ENCODE peak calls at places on chromosome 1, in ten cellular contexts. L is BE2C, W is cardiac muscle cell, M is OCI-LY7, O is kidney, I is IMR-90, Z is heart right ventricle, H is breast epithelium, T is cardiac fibroblast, N is brain microvascular endothelial cell. P is an unnamed sample.

GRCh38 chr1:60273185-60273584 is 199.6 kb upstream of the C1orf87 start:
- DNase-seq in L (no peak), W (no peak), M (no peak), O (no peak), I (no peak), Z (no peak), H (no peak), T (no peak), N (no peak), P (no peak)

GRCh38 chr1:9040659-9041030 is 14.4 kb upstream of the SLC2A7 start:
- DNase-seq in L (no peak), W (no peak), M (no peak), O (peak; percentile 23), I (no peak), Z (no peak), H (no peak), T (no peak), N (no peak), P (no peak)

GRCh38 chr1:214429951-214430742 is 121.3 kb downstream of the PTPN14 start:
- DNase-seq in L (no peak), W (peak; percentile 63), M (no peak), O (no peak), I (peak; percentile 61), Z (no peak), H (no peak), T (no peak), N (no peak), P (no peak)

GRCh38 chr1:161791889-161792655 is 26.0 kb downstream of the ATF6 start:
- DNase-seq in L (no peak), W (peak; percentile 37), M (no peak), O (no peak), I (peak; percentile 35), Z (no peak), H (no peak), T (peak; percentile 13), N (peak; percentile 35), P (no peak)

GRCh38 chr1:160702100-160702499 is 9.5 kb downstream of the CD48 start:
- DNase-seq in L (no peak), W (no peak), M (no peak), O (no peak), I (no peak), Z (no peak), H (no peak), T (no peak), N (no peak), P (no peak)

GRCh38 chr1:208944981-208945451 is 638.5 kb upstream of the CAMK1G start:
- DNase-seq in L (no peak), W (no peak), M (no peak), O (no peak), I (no peak), Z (no peak), H (no peak), T (peak; percentile 52), N (no peak), P (no peak)

GRCh38 chr1:47731730-47732129 is 265.5 kb downstream of the TRABD2B start:
- DNase-seq in L (no peak), W (no peak), M (no peak), O (no peak), I (no peak), Z (no peak), H (no peak), T (no peak), N (no peak), P (no peak)

GRCh38 chr1:7526196-7526866 is 244.8 kb upstream of the VAMP3 start:
- DNase-seq in L (no peak), W (no peak), M (no peak), O (peak; percentile 69), I (no peak), Z (no peak), H (no peak), T (no peak), N (no peak), P (no peak)

GRCh38 chr1:168121314-168122029 is 15.3 kb downstream of the GPR161 start:
- DNase-seq in L (no peak), W (peak; percentile 98), M (no peak), O (peak; percentile 85), I (peak; percentile 88), Z (peak; percentile 86), H (no peak), T (peak; percentile 97), N (peak; percentile 76), P (peak; percentile 30)

DNA sequence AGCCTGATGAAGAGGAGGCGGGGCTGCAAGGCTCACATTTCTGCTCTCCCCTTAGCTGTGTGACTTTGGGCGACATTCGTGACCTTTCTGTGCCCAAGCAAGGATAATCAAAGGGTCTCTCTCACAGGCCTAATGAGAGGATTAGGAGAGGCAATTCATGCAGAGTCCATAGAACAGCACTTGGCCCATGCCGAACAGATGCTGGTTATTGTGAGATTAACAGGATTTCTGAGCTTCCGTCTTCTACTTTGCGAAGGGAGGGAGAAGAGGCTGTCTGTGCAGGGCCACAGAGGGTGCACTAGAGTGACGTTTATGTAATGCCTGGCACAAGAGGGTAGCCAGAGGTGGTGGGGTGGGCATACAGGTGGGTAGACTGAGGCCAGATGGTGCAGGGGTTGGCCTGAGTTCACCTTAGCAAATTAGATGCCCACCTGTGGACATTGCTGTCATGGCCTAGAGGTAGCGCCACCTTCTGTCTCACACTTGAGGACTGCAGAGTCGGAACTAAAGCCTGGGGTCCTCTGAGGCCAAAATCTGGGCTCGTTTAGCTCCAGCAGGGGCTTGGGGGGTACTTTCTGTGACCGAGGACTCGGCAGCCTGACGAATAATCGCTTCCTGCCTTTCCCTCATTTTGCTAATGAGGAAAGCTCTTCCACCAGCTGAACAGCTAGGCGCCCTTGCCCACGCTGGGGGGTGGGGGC is 18.6 kb downstream of the ACTL8 start:
- DNase-seq in L (no peak), W (no peak), M (no peak), O (peak; percentile 47), I (no peak), Z (no peak), H (no peak), T (no peak), N (no peak), P (no peak)
- TF ChIP-seq CTCF in L (no peak), W (no peak), M (peak; percentile 11), O (no peak), I (no peak), Z (no peak), H (no peak), T (no peak), N (no peak), P (no peak)

GRCh38 chr1:925532-926421 is 2.1 kb downstream of the SAMD11 start:
- DNase-seq in L (peak; percentile 77), W (peak; percentile 57), M (no peak), O (peak; percentile 91), I (peak; percentile 28), Z (peak; percentile 51), H (no peak), T (no peak), N (no peak), P (no peak)

GRCh38 chr1:924619-925323 is 1.0 kb downstream of the SAMD11 start:
- DNase-seq in L (peak; percentile 75), W (peak; percentile 51), M (no peak), O (no peak), I (peak; percentile 36), Z (peak; percentile 48), H (no peak), T (no peak), N (no peak), P (no peak)

GRCh38 chr1:923131-923990 is at the start of gene SAMD11:
- DNase-seq in L (peak; percentile 87), W (peak; percentile 91), M (peak; percentile 83), O (peak; percentile 93), I (peak; percentile 76), Z (peak; percentile 86), H (peak; percentile 75), T (peak; percentile 89), N (peak; percentile 74), P (no peak)

GRCh38 chr1:921011-921837 is 2.5 kb upstream of the SAMD11 start:
- DNase-seq in L (peak; percentile 90), W (peak; percentile 79), M (peak; percentile 81), O (peak; percentile 88), I (peak; percentile 71), Z (peak; percentile 69), H (no peak), T (peak; percentile 78), N (peak; percentile 43), P (no peak)

GRCh38 chr1:923991-924618 is 382 bp downstream of the SAMD11 start:
- DNase-seq in L (no peak), W (no peak), M (no peak), O (no peak), I (no peak), Z (no peak), H (no peak), T (no peak), N (no peak), P (no peak)
- H3K4me3 ChIP-seq in L (peak overlapping the region; percentile 57), W (peak overlapping the region; percentile 89), M (peak overlapping the region; percentile 59), O (no peak overlapping the region), I (peak overlapping the region; percentile 59), Z (peak overlapping the region; percentile 55), H (peak overlapping the region; percentile 33), T (peak overlapping the region; percentile 15), N (peak overlapping the region; percentile 24), P (peak overlapping the region; percentile 61)

DNA sequence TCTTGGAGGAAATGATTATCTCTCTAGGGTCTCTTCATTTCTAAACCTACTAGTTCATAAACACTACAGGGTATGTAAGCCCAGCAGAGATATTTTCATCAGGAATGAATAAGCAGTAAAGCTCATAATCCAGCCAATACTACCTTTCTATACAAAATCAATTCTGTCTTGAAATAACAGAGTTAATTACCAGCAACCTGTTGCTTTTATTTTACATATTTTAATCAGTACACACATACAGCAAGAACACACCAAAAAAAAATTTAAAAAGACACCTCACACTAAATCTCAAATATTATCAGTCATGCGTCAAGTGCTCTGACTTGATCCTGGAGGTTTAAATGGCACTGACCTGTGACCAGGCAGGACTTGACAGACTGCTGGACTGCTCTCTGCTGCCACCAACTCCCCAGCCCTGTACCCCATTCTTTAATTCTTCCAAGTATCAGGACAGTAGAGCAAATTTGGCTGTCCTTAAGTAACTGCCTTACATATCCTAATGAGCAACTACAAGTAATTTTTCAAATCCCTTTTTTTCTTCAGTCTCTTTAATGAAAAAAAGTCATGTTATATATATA is 98.5 kb downstream of the CDC42BPA start:
- DNase-seq in L (no peak), W (no peak), M (no peak), O (no peak), I (no peak), Z (no peak), H (no peak), T (no peak), N (no peak), P (no peak)
- TF ChIP-seq CTCF in L (no peak), W (no peak), M (no peak), O (no peak), I (no peak), Z (no peak), H (no peak), T (no peak), N (no peak), P (no peak)

DNA sequence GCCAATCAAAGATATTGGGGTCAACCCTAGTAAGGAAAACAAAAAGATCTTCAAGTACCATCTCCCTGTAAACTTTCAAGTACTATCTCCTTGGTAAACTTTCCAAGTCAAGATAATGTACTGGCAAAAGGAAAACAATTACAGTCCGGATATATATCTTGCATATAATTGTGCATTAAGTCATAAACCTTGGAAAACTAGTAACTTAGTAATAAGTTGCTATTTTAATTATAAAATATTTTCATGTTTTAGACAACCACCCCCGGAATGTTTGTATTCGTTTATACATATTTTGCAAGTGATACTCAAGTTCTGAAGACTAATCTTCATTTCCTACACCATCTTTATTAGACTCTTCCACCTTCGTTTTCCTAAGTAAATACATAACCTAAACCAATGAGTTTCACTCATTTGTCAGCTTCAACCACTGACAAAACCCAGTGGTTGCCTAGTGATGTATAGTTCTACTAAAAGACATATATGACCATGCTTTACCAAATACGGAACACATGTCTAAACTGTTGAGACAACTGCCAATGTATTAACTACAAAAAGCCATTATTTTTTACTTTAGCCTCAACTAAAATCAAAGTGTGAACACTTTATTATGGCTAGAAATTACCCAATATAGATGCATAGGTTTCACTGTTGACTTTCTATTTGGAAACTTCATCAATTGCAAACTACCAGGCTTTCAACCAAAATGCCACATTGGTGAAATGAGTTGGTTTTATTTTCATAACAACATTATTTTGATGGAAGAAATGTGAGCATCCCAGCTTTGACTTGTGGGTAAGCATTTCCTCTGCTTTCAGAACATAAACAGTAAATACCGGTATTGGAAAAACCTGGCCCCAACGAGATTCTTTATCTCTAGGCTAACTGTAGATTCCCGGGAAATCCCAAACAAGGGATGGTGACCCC is 1.6 kb downstream of the AKT3 start:
- DNase-seq in L (no peak), W (no peak), M (no peak), O (no peak), I (no peak), Z (no peak), H (no peak), T (no peak), N (no peak), P (no peak)
- H3K4me3 ChIP-seq in L (peak overlapping the region; percentile 83), W (peak overlapping the region; percentile 97), M (no peak overlapping the region), O (peak overlapping the region; percentile 56), I (peak overlapping the region; percentile 86), Z (peak overlapping the region; percentile 89), H (peak overlapping the region; percentile 96), T (peak overlapping the region; percentile 79), N (peak overlapping the region; percentile 71), P (peak overlapping the region; percentile 82)

P was measured in BJ.